ENCODE peak calls at places on chromosomes 2 and 18, in seven cellular contexts. U is fibroblast of the aortic adventitia, Y is tibial nerve, N is GM06990, Q is fibroblast of pulmonary artery, Z is pancreas, O is mesothelial cell of epicardium. K is an unnamed sample.

GRCh38 chr2:132585982-132586608 is 83.9 kb downstream of the LYPD1 start:
- DNase-seq in U (no peak), Y (no peak), N (no peak), Q (no peak), Z (no peak), O (no peak), K (peak; percentile 44)

GRCh38 chr2:49444005-49444404 is 289.7 kb upstream of the FSHR start:
- DNase-seq in U (no peak), Y (no peak), N (no peak), Q (no peak), Z (no peak), O (no peak), K (no peak)

GRCh38 chr2:118747066-118747465 is 100.4 kb downstream of the EN1 start:
- DNase-seq in U (no peak), Y (no peak), N (no peak), Q (no peak), Z (no peak), O (no peak), K (no peak)

GRCh38 chr2:100470898-100471514 is 724 bp downstream of the NMS start:
- DNase-seq in U (peak; percentile 3), Y (no peak), N (no peak), Q (peak; percentile 21), Z (no peak), O (peak; percentile 80), K (no peak)

GRCh38 chr18:48566588-48566987 is 27.8 kb downstream of the CTIF start:
- DNase-seq in U (peak; percentile 35), Y (no peak), N (no peak), Q (peak; percentile 48), Z (no peak), O (no peak), K (no peak)

GRCh38 chr2:64937341-64938230 is 51.6 kb upstream of the SLC1A4 start:
- DNase-seq in U (no peak), Y (no peak), N (peak; percentile 77), Q (no peak), Z (no peak), O (no peak), K (no peak)

GRCh38 chr18:55343396-55344073 is 244.5 kb downstream of the TCF4 start:
- DNase-seq in U (peak; percentile 64), Y (no peak), N (no peak), Q (peak; percentile 66), Z (no peak), O (no peak), K (no peak)

GRCh38 chr2:142030735-142031134 is 100.1 kb downstream of the LRP1B start:
- DNase-seq in U (no peak), Y (no peak), N (no peak), Q (peak; percentile 14), Z (no peak), O (no peak), K (no peak)

GRCh38 chr2:157894694-157895450 is 18.7 kb upstream of the ACVR1 start:
- DNase-seq in U (peak; percentile 60), Y (peak; percentile 19), N (no peak), Q (peak; percentile 68), Z (no peak), O (no peak), K (no peak)

GRCh38 chr2:152520759-152521158 is 185.8 kb downstream of the FMNL2 start:
- DNase-seq in U (no peak), Y (no peak), N (no peak), Q (no peak), Z (no peak), O (no peak), K (no peak)

GRCh38 chr2:212692466-212692865 is 153.9 kb upstream of the ERBB4 start:
- DNase-seq in U (no peak), Y (no peak), N (no peak), Q (no peak), Z (no peak), O (no peak), K (no peak)

GRCh38 chr2:37552339-37552738 is 119.1 kb downstream of the CDC42EP3 start:
- DNase-seq in U (no peak), Y (no peak), N (no peak), Q (no peak), Z (no peak), O (no peak), K (no peak)

GRCh38 chr2:173001664-173002604 is 73.7 kb upstream of the MAP3K20 start:
- DNase-seq in U (no peak), Y (no peak), N (no peak), Q (no peak), Z (no peak), O (no peak), K (no peak)

GRCh38 chr2:73944714-73945113 is 18.0 kb downstream of the DGUOK start:
- DNase-seq in U (no peak), Y (no peak), N (no peak), Q (no peak), Z (no peak), O (no peak), K (no peak)

GRCh38 chr2:36530983-36531354 is 67.0 kb downstream of the FEZ2 start:
- DNase-seq in U (peak; percentile 75), Y (no peak), N (peak; percentile 30), Q (peak; percentile 94), Z (no peak), O (no peak), K (no peak)

GRCh38 chr18:28176933-28177827 is at the start of gene CDH2:
- DNase-seq in U (peak; percentile 85), Y (no peak), N (no peak), Q (peak; percentile 92), Z (peak; percentile 29), O (peak; percentile 73), K (peak; percentile 87)

GRCh38 chr18:49664086-49664890 is 102.4 kb downstream of the LIPG start:
- DNase-seq in U (peak; percentile 27), Y (no peak), N (no peak), Q (peak; percentile 85), Z (no peak), O (no peak), K (no peak)

GRCh38 chr18:53911200-53911599 is 313.3 kb downstream of the MBD2 start:
- DNase-seq in U (no peak), Y (no peak), N (no peak), Q (no peak), Z (no peak), O (no peak), K (no peak)

GRCh38 chr18:53906681-53907080 is 317.8 kb downstream of the MBD2 start:
- DNase-seq in U (peak; percentile 40), Y (no peak), N (no peak), Q (peak; percentile 52), Z (no peak), O (no peak), K (no peak)

GRCh38 chr18:53909668-53910067 is 314.8 kb downstream of the MBD2 start:
- DNase-seq in U (peak; percentile 9), Y (peak; percentile 30), N (no peak), Q (peak; percentile 34), Z (no peak), O (no peak), K (no peak)
- TF ChIP-seq CTCF in U (peak; percentile 23), Y (peak; percentile 12), N (peak; percentile 69), Q (peak; percentile 53), Z (no peak), O (no peak), K (peak; percentile 71)

GRCh38 chr2:146412625-146413024 is 1432.2 kb upstream of the ACVR2A start:
- DNase-seq in U (no peak), Y (no peak), N (no peak), Q (no peak), Z (no peak), O (no peak), K (no peak)
- TF ChIP-seq CTCF in U (no peak), Y (no peak), N (peak; percentile 35), Q (no peak), Z (no peak), O (no peak), K (peak; percentile 15)

GRCh38 chr2:233928594-233929351 is 11.6 kb downstream of the TRPM8 start:
- DNase-seq in U (peak; percentile 39), Y (no peak), N (no peak), Q (peak; percentile 42), Z (no peak), O (peak; percentile 51), K (peak; percentile 78)

GRCh38 chr2:233934524-233934923 is 17.4 kb downstream of the TRPM8 start:
- DNase-seq in U (no peak), Y (no peak), N (no peak), Q (no peak), Z (no peak), O (no peak), K (no peak)

GRCh38 chr2:233925402-233925801 is 8.2 kb downstream of the TRPM8 start:
- DNase-seq in U (no peak), Y (no peak), N (no peak), Q (no peak), Z (no peak), O (no peak), K (no peak)

GRCh38 chr2:233926806-233927205 is 9.6 kb downstream of the TRPM8 start:
- DNase-seq in U (peak; percentile 8), Y (no peak), N (no peak), Q (no peak), Z (no peak), O (no peak), K (no peak)

DNA sequence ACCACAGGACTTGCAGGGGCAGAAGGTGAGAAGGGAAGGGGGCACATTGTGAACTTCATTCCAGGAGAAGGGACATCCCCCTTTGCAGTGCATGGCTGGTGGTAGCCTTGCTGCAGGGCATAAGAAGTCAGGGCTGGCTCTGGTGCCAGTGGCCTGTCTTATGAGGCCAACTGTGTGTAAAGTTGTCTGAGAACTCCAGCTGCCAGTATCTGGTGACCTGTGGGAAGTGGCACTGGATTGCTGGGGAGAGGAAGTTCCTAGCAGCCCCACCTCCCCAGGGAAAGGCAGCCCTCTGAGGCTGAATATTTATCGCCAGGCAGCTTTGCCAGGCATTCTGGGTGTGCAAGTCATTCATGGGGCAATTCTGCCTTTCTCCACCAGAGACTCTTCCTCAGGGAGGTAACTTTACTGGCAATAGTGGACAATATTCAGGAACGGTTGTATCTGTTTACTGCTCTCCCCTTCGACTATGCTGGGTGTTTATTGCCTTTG is 12.2 kb downstream of the TRPM8 start:
- DNase-seq in U (no peak), Y (no peak), N (no peak), Q (peak; percentile 5), Z (no peak), O (no peak), K (no peak)
- TF ChIP-seq CTCF in U (no peak), Y (no peak), N (no peak), Q (peak; percentile 17), Z (no peak), O (no peak), K (no peak)

GRCh38 chr2:224284134-224284946 is 117.6 kb downstream of the FAM124B start:
- DNase-seq in U (peak; percentile 69), Y (peak; percentile 52), N (no peak), Q (peak; percentile 52), Z (no peak), O (no peak), K (no peak)

GRCh38 chr2:224287533-224287932 is 114.4 kb downstream of the FAM124B start:
- DNase-seq in U (no peak), Y (no peak), N (no peak), Q (no peak), Z (no peak), O (no peak), K (no peak)

GRCh38 chr2:224281374-224281773 is 120.5 kb downstream of the FAM124B start:
- DNase-seq in U (no peak), Y (no peak), N (no peak), Q (no peak), Z (no peak), O (no peak), K (no peak)

DNA sequence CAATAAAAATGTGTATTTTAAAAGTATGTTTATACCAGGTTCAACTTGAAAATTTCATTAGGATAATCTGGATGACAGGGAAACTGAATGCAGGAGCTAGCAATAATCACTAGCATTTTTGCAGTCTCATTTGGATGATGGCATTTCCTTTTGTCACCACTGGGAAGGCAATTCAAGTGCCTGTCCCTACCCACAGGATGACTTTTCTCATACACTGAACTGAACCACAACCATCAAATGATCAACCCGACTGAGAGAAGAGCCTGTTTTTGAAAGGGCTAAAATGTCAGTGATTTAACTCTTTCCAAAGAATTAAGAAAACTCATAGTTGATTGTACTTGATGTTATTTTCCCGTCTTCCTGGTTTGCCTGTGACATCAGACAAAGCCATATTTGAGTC is 115.0 kb downstream of the FAM124B start:
- DNase-seq in U (no peak), Y (no peak), N (no peak), Q (no peak), Z (no peak), O (no peak), K (no peak)
- TF ChIP-seq CTCF in U (no peak), Y (no peak), N (no peak), Q (no peak), Z (no peak), O (no peak), K (peak; percentile 32)

K was measured in glutamatergic neuron.